ENCODE peak calls at places on chromosome 11, in four cellular contexts. R is stimulated activated CD8-positive, alpha-beta memory T cell treated with anti-CD3 and anti-CD28 coated beads, Interleukin-15, amount 100 ng/mL, for 48 hours; V is MM.1S; U is NCI-H1105 treated with DMSO at 0.1 percent for 48 hours. M is an unnamed sample.

GRCh38 chr11:73280606-73281005 is 8.5 kb downstream of the P2RY6 start:
- DNase-seq in U (no peak), R (no peak), V (no peak), M (no peak)

GRCh38 chr11:76131585-76131984 is 74.7 kb downstream of the WNT11 start:
- DNase-seq in V (no peak), U (no peak), R (no peak), M (no peak)

GRCh38 chr11:65329944-65330403 is 3.7 kb upstream of the DPF2 start:
- DNase-seq in U (peak), V (peak), R (peak), M (peak)

GRCh38 chr11:18775492-18776292 is 15.9 kb downstream of the PTPN5 start:
- DNase-seq in U (peak), R (peak), V (peak), M (peak)

GRCh38 chr11:70948855-70949551 is 303.4 kb downstream of the SHANK2 start:
- DNase-seq in U (peak), V (no peak), R (no peak), M (no peak)

GRCh38 chr11:6083129-6083528 is 24.4 kb upstream of the OR56B4 start:
- DNase-seq in U (no peak), V (no peak), R (no peak), M (no peak)

GRCh38 chr11:114819028-114819427 is 140.7 kb downstream of the NXPE2 start:
- DNase-seq in R (no peak), V (peak), U (no peak), M (peak)

GRCh38 chr11:126507646-126508045 is 152.2 kb downstream of the ST3GAL4 start:
- DNase-seq in U (no peak), V (no peak), R (no peak), M (no peak)

GRCh38 chr11:8287297-8288070 is 23.8 kb upstream of the LMO1 start:
- DNase-seq in R (no peak), U (no peak), V (no peak), M (no peak)

GRCh38 chr11:1760351-1761109 is 3.2 kb downstream of the CTSD start:
- DNase-seq in R (no peak), V (no peak), U (no peak), M (no peak)

GRCh38 chr11:984576-984975 is 51.9 kb downstream of the MUC6 start:
- DNase-seq in V (no peak), R (no peak), U (no peak), M (no peak)

GRCh38 chr11:14904745-14905103 is 12.7 kb upstream of the CYP2R1 start:
- DNase-seq in V (peak), U (no peak), R (peak), M (peak)